ENCODE peak calls at places on chromosomes 12 and 14, in six cellular contexts. One of them, this sample, is unnamed.

GRCh38 chr14:72738181-72738611 is 155.7 kb downstream of the DPF3 start:
- DNase-seq in choroid plexus epithelial cell: no peak
- DNase-seq in activated CD4-positive, alpha-beta T cell treated with anti-CD3 and anti-CD28 coated beads, Interleukin-2, amount 50 U/mL, for 1 hour: no peak
- DNase-seq in endothelial cell: no peak
- DNase-seq in M059J: peak; percentile 31
- DNase-seq in right atrium auricular region: peak; percentile 23
- DNase-seq in this sample: no peak

GRCh38 chr12:54197037-54197909 is 8.5 kb upstream of the SMUG1 start:
- DNase-seq in choroid plexus epithelial cell: no peak
- DNase-seq in endothelial cell: peak; percentile 36
- DNase-seq in right atrium auricular region: no peak
- DNase-seq in M059J: peak; percentile 89
- DNase-seq in activated CD4-positive, alpha-beta T cell treated with anti-CD3 and anti-CD28 coated beads, Interleukin-2, amount 50 U/mL, for 1 hour: no peak
- DNase-seq in this sample: peak; percentile 63

GRCh38 chr12:98896938-98897337 is 251.8 kb downstream of the APAF1 start:
- DNase-seq in endothelial cell: peak; percentile 41
- DNase-seq in choroid plexus epithelial cell: peak; percentile 30
- DNase-seq in right atrium auricular region: no peak
- DNase-seq in M059J: no peak
- DNase-seq in activated CD4-positive, alpha-beta T cell treated with anti-CD3 and anti-CD28 coated beads, Interleukin-2, amount 50 U/mL, for 1 hour: no peak
- DNase-seq in this sample: peak; percentile 61

GRCh38 chr12:11812558-11813421 is 163.3 kb downstream of the ETV6 start:
- DNase-seq in activated CD4-positive, alpha-beta T cell treated with anti-CD3 and anti-CD28 coated beads, Interleukin-2, amount 50 U/mL, for 1 hour: peak; percentile 9
- DNase-seq in M059J: peak; percentile 63
- DNase-seq in endothelial cell: peak; percentile 52
- DNase-seq in right atrium auricular region: no peak
- DNase-seq in choroid plexus epithelial cell: peak; percentile 59
- DNase-seq in this sample: peak; percentile 79

GRCh38 chr12:49549735-49550710 is 11.2 kb downstream of the KCNH3 start:
- DNase-seq in choroid plexus epithelial cell: no peak
- DNase-seq in activated CD4-positive, alpha-beta T cell treated with anti-CD3 and anti-CD28 coated beads, Interleukin-2, amount 50 U/mL, for 1 hour: no peak
- DNase-seq in right atrium auricular region: no peak
- DNase-seq in M059J: no peak
- DNase-seq in endothelial cell: no peak
- DNase-seq in this sample: no peak

GRCh38 chr12:128644664-128645296 is 179.0 kb downstream of the SLC15A4 start:
- DNase-seq in activated CD4-positive, alpha-beta T cell treated with anti-CD3 and anti-CD28 coated beads, Interleukin-2, amount 50 U/mL, for 1 hour: no peak
- DNase-seq in endothelial cell: no peak
- DNase-seq in M059J: no peak
- DNase-seq in right atrium auricular region: no peak
- DNase-seq in choroid plexus epithelial cell: peak; percentile 1
- DNase-seq in this sample: no peak

GRCh38 chr14:88614218-88614907 is 51.5 kb downstream of the ZC3H14 start:
- DNase-seq in choroid plexus epithelial cell: peak; percentile 81
- DNase-seq in activated CD4-positive, alpha-beta T cell treated with anti-CD3 and anti-CD28 coated beads, Interleukin-2, amount 50 U/mL, for 1 hour: no peak
- DNase-seq in M059J: peak; percentile 73
- DNase-seq in right atrium auricular region: no peak
- DNase-seq in endothelial cell: no peak
- DNase-seq in this sample: peak; percentile 76

GRCh38 chr14:61430066-61430757 is 108.8 kb downstream of the PRKCH start:
- DNase-seq in M059J: no peak
- DNase-seq in activated CD4-positive, alpha-beta T cell treated with anti-CD3 and anti-CD28 coated beads, Interleukin-2, amount 50 U/mL, for 1 hour: no peak
- DNase-seq in choroid plexus epithelial cell: no peak
- DNase-seq in right atrium auricular region: no peak
- DNase-seq in endothelial cell: no peak
- DNase-seq in this sample: no peak

GRCh38 chr12:107645630-107646333 is 39.8 kb upstream of the PWP1 start:
- DNase-seq in right atrium auricular region: no peak
- DNase-seq in endothelial cell: no peak
- DNase-seq in choroid plexus epithelial cell: peak; percentile 43
- DNase-seq in activated CD4-positive, alpha-beta T cell treated with anti-CD3 and anti-CD28 coated beads, Interleukin-2, amount 50 U/mL, for 1 hour: no peak
- DNase-seq in M059J: no peak
- DNase-seq in this sample: peak; percentile 66

GRCh38 chr12:93022603-93023340 is 93.7 kb upstream of the EEA1 start:
- DNase-seq in choroid plexus epithelial cell: peak; percentile 71
- DNase-seq in endothelial cell: no peak
- DNase-seq in M059J: peak; percentile 84
- DNase-seq in activated CD4-positive, alpha-beta T cell treated with anti-CD3 and anti-CD28 coated beads, Interleukin-2, amount 50 U/mL, for 1 hour: no peak
- DNase-seq in right atrium auricular region: no peak
- DNase-seq in this sample: peak; percentile 50

GRCh38 chr12:121582583-121583333 is 1.9 kb upstream of the KDM2B start:
- DNase-seq in activated CD4-positive, alpha-beta T cell treated with anti-CD3 and anti-CD28 coated beads, Interleukin-2, amount 50 U/mL, for 1 hour: no peak
- DNase-seq in M059J: peak; percentile 60
- DNase-seq in choroid plexus epithelial cell: no peak
- DNase-seq in endothelial cell: no peak
- DNase-seq in right atrium auricular region: no peak
- DNase-seq in this sample: peak; percentile 86

GRCh38 chr12:105256921-105257320 is 20.9 kb upstream of the APPL2 start:
- DNase-seq in endothelial cell: no peak
- DNase-seq in choroid plexus epithelial cell: peak; percentile 63
- DNase-seq in right atrium auricular region: no peak
- DNase-seq in activated CD4-positive, alpha-beta T cell treated with anti-CD3 and anti-CD28 coated beads, Interleukin-2, amount 50 U/mL, for 1 hour: no peak
- DNase-seq in M059J: peak; percentile 88
- DNase-seq in this sample: peak; percentile 62

GRCh38 chr12:85424581-85425348 is 144.7 kb downstream of the ALX1 start:
- DNase-seq in activated CD4-positive, alpha-beta T cell treated with anti-CD3 and anti-CD28 coated beads, Interleukin-2, amount 50 U/mL, for 1 hour: no peak
- DNase-seq in M059J: peak; percentile 33
- DNase-seq in endothelial cell: peak; percentile 32
- DNase-seq in choroid plexus epithelial cell: peak; percentile 63
- DNase-seq in right atrium auricular region: no peak
- DNase-seq in this sample: peak; percentile 15

GRCh38 chr12:623865-624372 is 39.3 kb downstream of the NINJ2 start:
- DNase-seq in right atrium auricular region: no peak
- DNase-seq in choroid plexus epithelial cell: no peak
- DNase-seq in endothelial cell: no peak
- DNase-seq in M059J: no peak
- DNase-seq in activated CD4-positive, alpha-beta T cell treated with anti-CD3 and anti-CD28 coated beads, Interleukin-2, amount 50 U/mL, for 1 hour: no peak
- DNase-seq in this sample: no peak

GRCh38 chr14:81637639-81638038 is 104.0 kb upstream of the SEL1L start:
- DNase-seq in right atrium auricular region: no peak
- DNase-seq in activated CD4-positive, alpha-beta T cell treated with anti-CD3 and anti-CD28 coated beads, Interleukin-2, amount 50 U/mL, for 1 hour: no peak
- DNase-seq in choroid plexus epithelial cell: no peak
- DNase-seq in M059J: no peak
- DNase-seq in endothelial cell: no peak
- DNase-seq in this sample: no peak

GRCh38 chr12:95443458-95443857 is 30.5 kb upstream of the METAP2 start:
- DNase-seq in activated CD4-positive, alpha-beta T cell treated with anti-CD3 and anti-CD28 coated beads, Interleukin-2, amount 50 U/mL, for 1 hour: no peak
- DNase-seq in M059J: no peak
- DNase-seq in choroid plexus epithelial cell: no peak
- DNase-seq in right atrium auricular region: no peak
- DNase-seq in endothelial cell: no peak
- DNase-seq in this sample: no peak

GRCh38 chr12:7512528-7512927 is 9.0 kb upstream of the CD163 start:
- DNase-seq in M059J: peak; percentile 89
- DNase-seq in activated CD4-positive, alpha-beta T cell treated with anti-CD3 and anti-CD28 coated beads, Interleukin-2, amount 50 U/mL, for 1 hour: no peak
- DNase-seq in endothelial cell: no peak
- DNase-seq in right atrium auricular region: no peak
- DNase-seq in choroid plexus epithelial cell: peak; percentile 97
- DNase-seq in this sample: peak; percentile 26

GRCh38 chr12:123038966-123039365 is 58.5 kb downstream of the ARL6IP4 start:
- DNase-seq in endothelial cell: no peak
- DNase-seq in M059J: no peak
- DNase-seq in activated CD4-positive, alpha-beta T cell treated with anti-CD3 and anti-CD28 coated beads, Interleukin-2, amount 50 U/mL, for 1 hour: no peak
- DNase-seq in right atrium auricular region: no peak
- DNase-seq in choroid plexus epithelial cell: no peak
- DNase-seq in this sample: no peak

GRCh38 chr12:102067574-102068258 is 5.9 kb upstream of the WASHC3 start:
- DNase-seq in right atrium auricular region: no peak
- DNase-seq in choroid plexus epithelial cell: peak; percentile 40
- DNase-seq in activated CD4-positive, alpha-beta T cell treated with anti-CD3 and anti-CD28 coated beads, Interleukin-2, amount 50 U/mL, for 1 hour: no peak
- DNase-seq in endothelial cell: no peak
- DNase-seq in M059J: peak; percentile 63
- DNase-seq in this sample: peak; percentile 33

This sample was measured in astrocyte of the hippocampus.